ENCODE peak calls at places on chromosome 9, in seven cellular contexts. G is CD8-positive, alpha-beta T cell; E is esophagus squamous epithelium; I is right cardiac atrium; P is GM23338; M is cardiac muscle cell; S is CD8-positive, alpha-beta memory T cell. L is an unnamed sample.
A peak's percentile ranks its signal among the peaks of the same experiment; 100 is the strongest.

GRCh38 chr9:14238044-14238443 is 75.9 kb downstream of the NFIB start:
- DNase-seq in G (no peak), E (no peak), I (no peak), P (peak; percentile 34), M (peak; percentile 8), S (no peak), L (no peak)

GRCh38 chr9:14296462-14296861 is 17.5 kb downstream of the NFIB start:
- DNase-seq in G (no peak), E (no peak), I (peak; percentile 82), P (no peak), M (no peak), S (no peak), L (no peak)

GRCh38 chr9:123128591-123128990 is 95.1 kb downstream of the GPR21 start:
- DNase-seq in G (no peak), E (no peak), I (no peak), P (no peak), M (no peak), S (no peak), L (no peak)

GRCh38 chr9:89481161-89481915 is 16.6 kb downstream of the SEMA4D start:
- DNase-seq in G (peak; percentile 77), E (no peak), I (peak; percentile 40), P (no peak), M (no peak), S (no peak), L (peak; percentile 48)

GRCh38 chr9:29773676-29774075 is 2200.4 kb upstream of the C9orf72 start:
- DNase-seq in G (no peak), E (no peak), I (no peak), P (no peak), M (no peak), S (no peak), L (no peak)

GRCh38 chr9:32382582-32383320 is 1.7 kb upstream of the ACO1 start:
- DNase-seq in G (no peak), E (no peak), I (no peak), P (no peak), M (no peak), S (no peak), L (no peak)

GRCh38 chr9:91841591-91841990 is 108.4 kb downstream of the ROR2 start:
- DNase-seq in G (no peak), E (no peak), I (no peak), P (no peak), M (no peak), S (no peak), L (no peak)

GRCh38 chr9:84862786-84863185 is 193.3 kb downstream of the NTRK2 start:
- DNase-seq in G (no peak), E (no peak), I (peak; percentile 30), P (peak; percentile 89), M (no peak), S (no peak), L (no peak)

GRCh38 chr9:23702311-23702922 is 123.6 kb downstream of the ELAVL2 start:
- DNase-seq in G (no peak), E (no peak), I (no peak), P (no peak), M (no peak), S (no peak), L (no peak)

GRCh38 chr9:31394040-31394473 is 990.4 kb upstream of the ACO1 start:
- DNase-seq in G (no peak), E (no peak), I (no peak), P (no peak), M (no peak), S (no peak), L (no peak)

GRCh38 chr9:87556821-87557220 is 59.2 kb downstream of the DAPK1 start:
- DNase-seq in G (no peak), E (no peak), I (peak; percentile 73), P (no peak), M (no peak), S (no peak), L (no peak)

GRCh38 chr9:120612218-120612617 is 32.3 kb upstream of the CDK5RAP2 start:
- DNase-seq in G (no peak), E (no peak), I (no peak), P (peak; percentile 44), M (peak; percentile 28), S (no peak), L (no peak)

GRCh38 chr9:134253596-134254205 is 72.6 kb upstream of the RXRA start:
- DNase-seq in G (no peak), E (no peak), I (peak; percentile 11), P (no peak), M (no peak), S (no peak), L (no peak)

GRCh38 chr9:124281934-124282351 is 24.2 kb downstream of the NEK6 start:
- DNase-seq in G (no peak), E (no peak), I (no peak), P (no peak), M (no peak), S (no peak), L (no peak)

GRCh38 chr9:116842658-116843057 is 155.6 kb downstream of the TRIM32 start:
- DNase-seq in G (no peak), E (no peak), I (no peak), P (peak; percentile 86), M (no peak), S (no peak), L (no peak)

GRCh38 chr9:93112864-93113389 is 16.9 kb downstream of the CARD19 start:
- DNase-seq in G (no peak), E (no peak), I (no peak), P (no peak), M (no peak), S (no peak), L (no peak)

GRCh38 chr9:124371183-124371582 is 44.1 kb downstream of the PSMB7 start:
- DNase-seq in G (no peak), E (no peak), I (no peak), P (no peak), M (no peak), S (no peak), L (no peak)

GRCh38 chr9:17799383-17799782 is 220.5 kb downstream of the SH3GL2 start:
- DNase-seq in G (no peak), E (no peak), I (no peak), P (no peak), M (no peak), S (no peak), L (no peak)

GRCh38 chr9:24545847-24546522 is at the start of gene IZUMO3:
- DNase-seq in G (no peak), E (no peak), I (no peak), P (no peak), M (no peak), S (no peak), L (no peak)

GRCh38 chr9:114643001-114643400 is 14.6 kb downstream of the TEX53 start:
- DNase-seq in G (no peak), E (no peak), I (no peak), P (no peak), M (no peak), S (no peak), L (no peak)

GRCh38 chr9:4832786-4833579 is 40.2 kb downstream of the RCL1 start:
- DNase-seq in G (no peak), E (no peak), I (no peak), P (no peak), M (no peak), S (no peak), L (peak; percentile 39)

GRCh38 chr9:107833295-107833694 is 343.7 kb upstream of the KLF4 start:
- DNase-seq in G (no peak), E (no peak), I (no peak), P (no peak), M (no peak), S (no peak), L (no peak)

DNA sequence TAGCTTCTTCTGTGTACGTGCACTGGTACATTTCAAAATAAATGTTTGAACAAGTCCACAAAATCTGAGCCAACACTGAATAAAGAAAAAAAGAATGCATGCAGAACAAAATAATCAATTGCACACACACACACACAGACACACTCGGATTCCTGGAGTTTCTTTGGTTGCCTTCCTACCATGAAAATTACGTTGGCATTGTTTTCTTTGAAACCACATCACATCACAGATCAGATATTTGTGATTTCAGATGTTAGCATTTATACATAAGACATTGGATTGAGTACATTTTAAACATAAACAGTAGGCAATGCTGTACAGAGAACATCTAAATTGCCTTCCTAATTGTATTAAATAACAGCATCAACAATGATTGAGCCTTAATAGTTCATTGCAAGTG is 101.5 kb upstream of the IFNE start:
- DNase-seq in G (no peak), E (no peak), I (no peak), P (no peak), M (no peak), S (no peak), L (no peak)
- H3K4me1 ChIP-seq in G (peaks cover 16% of the 10 kb centered on the region), E (peaks cover 23% of the 10 kb centered on the region), I (no peaks in the 10 kb centered on the region), P (no peaks in the 10 kb centered on the region), M (no peaks in the 10 kb centered on the region), S (peaks cover 15% of the 10 kb centered on the region), L (peaks cover 11% of the 10 kb centered on the region)

GRCh38 chr9:132582786-132583583 is 579 bp downstream of the BARHL1 start:
- DNase-seq in G (no peak), E (no peak), I (no peak), P (no peak), M (no peak), S (no peak), L (no peak)
- H3K4me1 ChIP-seq in G (peaks cover 12% of the 10 kb centered on the region), E (peaks cover 43% of the 10 kb centered on the region), I (no peaks in the 10 kb centered on the region), P (peaks cover 54% of the 10 kb centered on the region), M (no peaks in the 10 kb centered on the region), S (peaks cover 8% of the 10 kb centered on the region), L (peaks cover 11% of the 10 kb centered on the region)

DNA sequence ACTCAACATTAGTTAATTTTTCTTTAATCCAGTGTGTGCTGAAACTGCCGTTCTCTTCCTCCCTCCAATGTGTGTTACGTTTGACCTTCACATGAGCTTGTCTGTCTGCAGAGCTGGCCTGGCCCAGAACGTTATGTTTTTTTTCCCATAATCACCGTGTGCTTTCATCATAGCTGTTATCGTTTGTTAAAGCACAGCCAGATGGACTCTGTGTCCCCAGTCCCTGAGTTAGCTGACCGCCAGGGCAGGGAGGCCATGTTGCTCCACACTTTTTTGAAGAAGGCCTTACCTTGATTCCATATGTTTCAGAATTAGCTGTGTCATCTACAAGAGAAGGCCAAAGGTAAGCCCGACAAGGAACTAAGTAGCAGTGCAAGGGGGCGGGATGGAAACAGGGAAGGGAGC is 55.7 kb downstream of the HSD17B3 start:
- DNase-seq in G (no peak), E (no peak), I (no peak), P (no peak), M (no peak), S (no peak), L (no peak)
- H3K4me1 ChIP-seq in G (peaks cover 4% of the 10 kb centered on the region), E (no peaks in the 10 kb centered on the region), I (no peaks in the 10 kb centered on the region), P (no peaks in the 10 kb centered on the region), M (no peaks in the 10 kb centered on the region), S (peaks cover 5% of the 10 kb centered on the region), L (no peaks in the 10 kb centered on the region)

GRCh38 chr9:34508951-34509350 is 13.8 kb downstream of the ENHO start:
- DNase-seq in G (no peak), E (no peak), I (no peak), P (no peak), M (no peak), S (no peak), L (no peak)
- H3K4me1 ChIP-seq in G (no peaks in the 10 kb centered on the region), E (peaks cover 9% of the 10 kb centered on the region), I (no peaks in the 10 kb centered on the region), P (peaks cover 37% of the 10 kb centered on the region), M (peaks cover 22% of the 10 kb centered on the region), S (no peaks in the 10 kb centered on the region), L (no peaks in the 10 kb centered on the region)

L was measured in CD4-positive, CD25-positive, alpha-beta regulatory T cell.